ENCODE peak calls at places on chromosome 20, in four cellular contexts. X is AG10803; T is DMS153; D is activated CD4-positive, alpha-beta T cell treated with anti-CD3 and anti-CD28 coated beads, Interleukin-2, amount 50 U/mL, for 24 hours. O is an unnamed sample.

GRCh38 chr20:940926-941325 is 24.8 kb upstream of the ANGPT4 start:
- DNase-seq in D (no peak), T (no peak), X (no peak), O (no peak)

GRCh38 chr20:50409495-50409894 is 100.7 kb upstream of the PTPN1 start:
- DNase-seq in X (peak; percentile 68), D (no peak), T (no peak), O (no peak)

GRCh38 chr20:57048027-57048869 is 218.2 kb downstream of the BMP7 start:
- DNase-seq in T (no peak), D (no peak), X (peak; percentile 65), O (no peak)

GRCh38 chr20:2978519-2978918 is 64.9 kb upstream of the GNRH2 start:
- DNase-seq in D (no peak), T (no peak), X (no peak), O (no peak)

GRCh38 chr20:44736170-44737021 is 9.3 kb upstream of the KCNK15 start:
- DNase-seq in D (no peak), X (peak; percentile 87), T (peak; percentile 80), O (no peak)

GRCh38 chr20:14617123-14617522 is 279.7 kb upstream of the FLRT3 start:
- DNase-seq in T (no peak), D (no peak), X (no peak), O (no peak)

GRCh38 chr20:6768228-6769185 is 1.0 kb downstream of the BMP2 start:
- DNase-seq in D (no peak), X (no peak), T (no peak), O (no peak)

GRCh38 chr20:62053465-62054196 is 12.1 kb downstream of the TAF4 start:
- DNase-seq in X (no peak), T (no peak), D (no peak), O (no peak)

GRCh38 chr20:55977723-55978481 is 27.4 kb downstream of the CBLN4 start:
- DNase-seq in T (peak; percentile 29), D (no peak), X (no peak), O (no peak)

GRCh38 chr20:19265646-19266374 is 53.4 kb downstream of the SLC24A3 start:
- DNase-seq in T (peak; percentile 76), X (no peak), D (no peak), O (no peak)

GRCh38 chr20:54351371-54352136 is 123.8 kb upstream of the DOK5 start:
- DNase-seq in D (no peak), X (no peak), T (no peak), O (no peak)

GRCh38 chr20:3658708-3659491 is 4.3 kb downstream of the GFRA4 start:
- DNase-seq in T (no peak), X (no peak), D (no peak), O (no peak)

GRCh38 chr20:5678769-5679168 is 71.4 kb upstream of the SHLD1 start:
- DNase-seq in D (no peak), X (no peak), T (no peak), O (no peak)

GRCh38 chr20:1396264-1396663 is 3.4 kb upstream of the FKBP1A start:
- DNase-seq in D (no peak), X (no peak), T (no peak), O (no peak)

GRCh38 chr20:34165246-34165645 is 53.2 kb upstream of the EIF2S2 start:
- DNase-seq in T (no peak), X (peak; percentile 38), D (no peak), O (no peak)

GRCh38 chr20:49324306-49324705 is 46.4 kb upstream of the ZNFX1 start:
- DNase-seq in X (no peak), T (no peak), D (no peak), O (no peak)

GRCh38 chr20:1281279-1282057 is 15.4 kb downstream of the SNPH start:
- DNase-seq in X (no peak), T (peak; percentile 87), D (no peak), O (no peak)